ENCODE peak calls at places on chromosome 11, in nine cellular contexts. D is NCI-H748 treated with DMSO at 0.1 percent for 48 hours; M is stimulated activated effector memory CD8-positive, alpha-beta T cell treated with anti-CD3 and anti-CD28 coated beads, Interleukin-12 subunit alpha, Interleukin-12 subunit beta, amount 100 ng/mL, for 72 hours; J is neural crest cell; P is cardiac muscle cell; H is AG08396; G is anterior cingulate cortex; O is activated naive CD8-positive, alpha-beta T cell treated with anti-CD3 and anti-CD28 coated beads for 36 hours; W is GM13976. Z is an unnamed sample.

GRCh38 chr11:64071849-64072248 is 36.1 kb downstream of the FLRT1 start:
- DNase-seq in D (no peak), M (no peak), J (no peak), P (no peak), H (no peak), G (no peak), O (no peak), W (no peak), Z (no peak)

GRCh38 chr11:35276396-35276795 is 137.4 kb downstream of the CD44 start:
- DNase-seq in D (no peak), M (no peak), J (no peak), P (no peak), H (peak), G (peak), O (no peak), W (no peak), Z (peak)

GRCh38 chr11:1696608-1697570 is at the start of gene KRTAP5-6:
- DNase-seq in D (no peak), M (no peak), J (no peak), P (no peak), H (no peak), G (no peak), O (no peak), W (no peak), Z (no peak)

GRCh38 chr11:44246726-44247125 is 63.2 kb downstream of the ALX4 start:
- DNase-seq in D (no peak), M (no peak), J (no peak), P (no peak), H (no peak), G (no peak), O (no peak), W (no peak), Z (peak)

GRCh38 chr11:72684236-72684912 is 10.2 kb upstream of the PDE2A start:
- DNase-seq in D (no peak), M (peak), J (peak), P (peak), H (peak), G (no peak), O (peak), W (peak), Z (peak)

GRCh38 chr11:84558085-84558905 is 1068.8 kb downstream of the DLG2 start:
- DNase-seq in D (no peak), M (no peak), J (peak), P (peak), H (peak), G (peak), O (no peak), W (peak), Z (peak)

GRCh38 chr11:132992838-132993680 is 539.2 kb downstream of the OPCML start:
- DNase-seq in D (peak), M (no peak), J (no peak), P (no peak), H (no peak), G (peak), O (no peak), W (no peak), Z (no peak)

GRCh38 chr11:59710136-59710847 is 3.4 kb downstream of the OR10V1 start:
- DNase-seq in D (no peak), M (no peak), J (no peak), P (no peak), H (no peak), G (no peak), O (no peak), W (no peak), Z (no peak)

GRCh38 chr11:47889714-47890441 is 41.7 kb upstream of the NUP160 start:
- DNase-seq in D (no peak), M (no peak), J (no peak), P (no peak), H (no peak), G (no peak), O (no peak), W (no peak), Z (no peak)

GRCh38 chr11:31818874-31819331 is 7.8 kb upstream of the PAX6 start:
- DNase-seq in D (no peak), M (no peak), J (no peak), P (no peak), H (no peak), G (no peak), O (no peak), W (peak), Z (no peak)

GRCh38 chr11:104291646-104292045 is 127.7 kb upstream of the PDGFD start:
- DNase-seq in D (no peak), M (no peak), J (no peak), P (no peak), H (no peak), G (no peak), O (no peak), W (no peak), Z (peak)

GRCh38 chr11:29129850-29130249 is 887.0 kb downstream of the KCNA4 start:
- DNase-seq in D (no peak), M (no peak), J (no peak), P (no peak), H (no peak), G (no peak), O (no peak), W (no peak), Z (peak)

GRCh38 chr11:36073411-36074203 is 129.7 kb downstream of the LDLRAD3 start:
- DNase-seq in D (no peak), M (no peak), J (no peak), P (no peak), H (peak), G (peak), O (no peak), W (no peak), Z (peak)

GRCh38 chr11:77559686-77560425 is 29.9 kb upstream of the AQP11 start:
- DNase-seq in D (no peak), M (no peak), J (no peak), P (no peak), H (peak), G (no peak), O (no peak), W (no peak), Z (peak)

GRCh38 chr11:103619480-103619879 is 417.0 kb upstream of the DDI1 start:
- DNase-seq in D (peak), M (no peak), J (no peak), P (peak), H (no peak), G (no peak), O (no peak), W (no peak), Z (peak)

GRCh38 chr11:108847288-108847687 is 182.4 kb downstream of the DDX10 start:
- DNase-seq in D (no peak), M (no peak), J (no peak), P (no peak), H (no peak), G (no peak), O (no peak), W (no peak), Z (no peak)

GRCh38 chr11:67062526-67063373 is 6.1 kb downstream of the RHOD start:
- DNase-seq in D (no peak), M (no peak), J (no peak), P (no peak), H (no peak), G (no peak), O (no peak), W (no peak), Z (peak)

GRCh38 chr11:19873730-19874129 is 161.1 kb downstream of the NAV2 start:
- DNase-seq in D (no peak), M (no peak), J (no peak), P (peak), H (no peak), G (no peak), O (no peak), W (no peak), Z (no peak)

GRCh38 chr11:66211100-66211499 is 57.3 kb upstream of the RAB1B start:
- DNase-seq in D (no peak), M (no peak), J (no peak), P (no peak), H (no peak), G (no peak), O (no peak), W (no peak), Z (no peak)

GRCh38 chr11:120482149-120482548 is 29.4 kb upstream of the GRIK4 start:
- DNase-seq in D (no peak), M (no peak), J (no peak), P (no peak), H (no peak), G (no peak), O (no peak), W (no peak), Z (peak)

GRCh38 chr11:30346068-30346688 is 23.3 kb downstream of the ARL14EP start:
- DNase-seq in D (peak), M (no peak), J (no peak), P (peak), H (peak), G (no peak), O (no peak), W (peak), Z (peak)

GRCh38 chr11:20275987-20276660 is 87.4 kb upstream of the HTATIP2 start:
- DNase-seq in D (no peak), M (no peak), J (no peak), P (no peak), H (no peak), G (no peak), O (no peak), W (no peak), Z (no peak)

GRCh38 chr11:73467505-73467904 is 91.3 kb downstream of the RELT start:
- DNase-seq in D (no peak), M (no peak), J (no peak), P (no peak), H (no peak), G (peak), O (no peak), W (no peak), Z (no peak)

Z was measured in epithelial cell of esophagus.